ENCODE peak calls at places on chromosomes 7 and 10, in nine cellular contexts. S, A, Z, H, K, D, V, F and U are unnamed samples.

GRCh38 chr7:158695726-158696452 is 8.7 kb downstream of the NCAPG2 start:
- DNase-seq in S (peak), A (peak), Z (peak), H (peak), K (peak), D (no peak), V (peak), F (no peak), U (peak)

GRCh38 chr7:151371266-151371665 is 29.7 kb downstream of the NUB1 start:
- DNase-seq in S (no peak), A (no peak), Z (peak), H (no peak), K (peak), D (peak), V (no peak), F (no peak), U (peak)

GRCh38 chr7:158740013-158740656 is 35.5 kb upstream of the NCAPG2 start:
- DNase-seq in S (no peak), A (peak), Z (peak), H (no peak), K (peak), D (no peak), V (peak), F (peak), U (peak)

GRCh38 chr10:21696302-21696701 is 162.3 kb downstream of the MLLT10 start:
- DNase-seq in S (no peak), A (no peak), Z (no peak), H (no peak), K (no peak), D (no peak), V (no peak), F (no peak), U (no peak)

GRCh38 chr10:28730031-28730778 is 52.9 kb downstream of the BAMBI start:
- DNase-seq in S (no peak), A (no peak), Z (no peak), H (no peak), K (no peak), D (no peak), V (no peak), F (no peak), U (no peak)

GRCh38 chr10:61842755-61843497 is 58.6 kb upstream of the ARID5B start:
- DNase-seq in S (no peak), A (no peak), Z (no peak), H (no peak), K (no peak), D (no peak), V (no peak), F (no peak), U (no peak)

GRCh38 chr10:9244880-9245279 is 1190.4 kb downstream of the GATA3 start:
- DNase-seq in S (no peak), A (no peak), Z (no peak), H (no peak), K (no peak), D (no peak), V (no peak), F (no peak), U (no peak)

GRCh38 chr7:94348142-94348541 is 46.6 kb upstream of the COL1A2 start:
- DNase-seq in S (no peak), A (no peak), Z (peak), H (peak), K (no peak), D (no peak), V (peak), F (no peak), U (peak)

GRCh38 chr7:38671901-38672559 is 40.9 kb upstream of the AMPH start:
- DNase-seq in S (no peak), A (no peak), Z (no peak), H (no peak), K (no peak), D (no peak), V (no peak), F (no peak), U (no peak)

GRCh38 chr10:132526676-132527075 is 10.9 kb upstream of the INPP5A start:
- DNase-seq in S (no peak), A (no peak), Z (peak), H (no peak), K (no peak), D (no peak), V (no peak), F (no peak), U (peak)

GRCh38 chr7:416761-417624 is 102.7 kb downstream of the PDGFA start:
- DNase-seq in S (no peak), A (no peak), Z (peak), H (no peak), K (no peak), D (no peak), V (no peak), F (no peak), U (no peak)

GRCh38 chr10:129785536-129785981 is 178.5 kb downstream of the EBF3 start:
- DNase-seq in S (no peak), A (no peak), Z (no peak), H (no peak), K (no peak), D (no peak), V (no peak), F (no peak), U (no peak)

GRCh38 chr7:92253251-92253650 is 7.5 kb downstream of the ANKIB1 start:
- DNase-seq in S (no peak), A (no peak), Z (no peak), H (no peak), K (no peak), D (no peak), V (no peak), F (no peak), U (no peak)

DNA sequence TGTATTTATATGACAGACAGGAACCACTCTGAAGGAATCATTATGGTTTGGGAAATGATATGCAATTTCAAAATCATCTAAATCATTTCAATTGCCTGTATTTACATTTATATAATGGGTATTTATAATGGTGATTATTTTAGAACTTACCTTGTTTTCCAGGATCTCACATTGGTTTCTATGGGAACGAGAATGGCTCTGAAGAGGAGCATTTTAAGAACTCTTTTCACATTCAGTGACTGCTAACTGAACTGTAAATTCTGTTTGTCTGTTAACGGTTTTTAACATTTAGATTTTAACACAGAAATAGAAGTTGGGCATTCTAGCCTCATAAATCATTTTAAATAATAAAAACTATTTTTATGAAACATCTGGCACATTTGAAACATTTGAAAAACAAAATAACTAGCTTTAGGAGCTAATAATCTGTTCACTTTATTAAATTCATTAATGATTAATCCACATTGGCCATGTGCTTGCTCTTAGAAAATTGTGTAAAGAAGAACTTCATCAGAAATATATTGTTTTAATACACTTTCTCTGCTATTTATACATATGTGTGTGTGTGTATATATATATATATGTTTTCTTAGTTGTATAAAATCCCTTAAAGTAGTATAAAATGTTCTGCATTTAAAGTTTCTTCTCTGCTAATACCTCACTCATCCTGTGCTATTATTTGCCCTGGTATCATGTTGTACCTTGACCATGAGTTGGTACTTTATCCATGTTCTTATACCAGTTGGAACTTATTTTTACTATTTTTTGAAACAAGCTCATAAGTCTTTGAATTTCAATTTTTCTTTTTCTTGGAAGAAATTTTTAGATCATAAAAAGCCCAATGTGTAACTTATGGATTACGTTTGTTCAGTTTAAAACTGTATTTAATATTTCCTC is 8.7 kb upstream of the SEM1 start:
- DNase-seq in S (no peak), A (no peak), Z (no peak), H (no peak), K (no peak), D (no peak), V (no peak), F (no peak), U (no peak)
- H3K4me3 ChIP-seq in S (no peak), A (no peak), Z (no peak), H (no peak), K (no peak), D (no peak), V (no peak), F (no peak), U (no peak)

GRCh38 chr7:76257973-76258372 is 44.5 kb upstream of the HSPB1 start:
- DNase-seq in S (peak), A (peak), Z (no peak), H (no peak), K (no peak), D (peak), V (no peak), F (no peak), U (no peak)

GRCh38 chr7:76261935-76262334 is 40.5 kb upstream of the HSPB1 start:
- DNase-seq in S (no peak), A (no peak), Z (no peak), H (no peak), K (no peak), D (no peak), V (no peak), F (no peak), U (no peak)

GRCh38 chr7:76259124-76260086 is 43.1 kb upstream of the HSPB1 start:
- DNase-seq in S (no peak), A (no peak), Z (no peak), H (no peak), K (no peak), D (no peak), V (no peak), F (no peak), U (no peak)

GRCh38 chr7:76261329-76261728 is 41.1 kb upstream of the HSPB1 start:
- DNase-seq in S (no peak), A (no peak), Z (no peak), H (no peak), K (no peak), D (no peak), V (no peak), F (no peak), U (no peak)

GRCh38 chr7:76260171-76260703 is 42.2 kb upstream of the HSPB1 start:
- DNase-seq in S (peak), A (peak), Z (no peak), H (no peak), K (no peak), D (peak), V (peak), F (no peak), U (no peak)
- H3K27ac ChIP-seq in S (no peak), A (peak), Z (no peak), H (no peak), K (no peak), D (no peak), V (no peak), F (no peak), U (no peak)

GRCh38 chr7:39826166-39826565 is 123.9 kb upstream of the CDK13 start:
- DNase-seq in S (no peak), A (no peak), Z (no peak), H (no peak), K (no peak), D (no peak), V (no peak), F (peak), U (no peak)
- TF ChIP-seq EP300 in S (no peak), A (no peak), Z (no peak), H (no peak), K (no peak), D (no peak), V (no peak), F (no peak), U (no peak)

DNA sequence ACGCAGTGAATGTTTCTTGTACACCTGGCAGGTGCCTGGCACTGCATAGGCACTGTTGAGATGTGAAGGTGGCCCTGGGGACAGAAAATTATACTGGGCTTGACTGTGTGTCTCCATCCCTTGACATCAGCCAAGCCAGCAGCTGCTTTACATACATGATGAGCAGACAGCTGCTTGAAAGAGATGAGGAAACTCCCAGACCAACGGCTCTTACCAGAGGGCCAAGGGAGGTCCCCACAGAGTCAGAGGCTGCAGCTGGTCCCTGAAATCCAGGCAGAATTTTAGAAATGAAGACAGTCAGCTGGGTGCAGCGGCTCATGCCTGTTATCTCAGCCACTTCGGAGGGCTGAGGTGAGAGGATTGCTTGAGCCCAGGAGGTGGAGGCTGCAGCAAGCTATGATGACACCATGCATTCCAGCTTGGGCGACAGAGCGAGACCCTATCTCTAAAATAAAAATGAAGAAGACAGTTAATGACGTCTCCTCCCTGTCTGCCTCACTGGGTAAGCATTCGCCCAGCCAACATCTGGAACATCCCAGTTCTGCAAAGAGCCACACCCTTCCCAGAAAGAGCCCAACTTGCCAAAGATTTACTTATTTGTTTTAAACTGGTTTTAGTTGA is 17.6 kb downstream of the LIMK1 start:
- DNase-seq in S (no peak), A (no peak), Z (peak), H (no peak), K (no peak), D (no peak), V (no peak), F (no peak), U (peak)
- H3K4me3 ChIP-seq in S (no peak), A (no peak), Z (no peak), H (no peak), K (no peak), D (no peak), V (no peak), F (no peak), U (no peak)

GRCh38 chr10:88881335-88881734 is 1.3 kb downstream of the STAMBPL1 start:
- DNase-seq in S (no peak), A (no peak), Z (no peak), H (no peak), K (no peak), D (no peak), V (no peak), F (no peak), U (no peak)
- H3K27ac ChIP-seq in S (no peak), A (peak), Z (peak), H (peak), K (peak), D (no peak), V (peak), F (peak), U (peak)

GRCh38 chr10:30742471-30742870 is 112.9 kb upstream of the LYZL2 start:
- DNase-seq in S (no peak), A (no peak), Z (no peak), H (no peak), K (no peak), D (no peak), V (no peak), F (no peak), U (no peak)
- TF ChIP-seq EP300 in S (no peak), A (no peak), Z (no peak), H (no peak), K (no peak), D (no peak), V (no peak), F (no peak), U (no peak)

GRCh38 chr7:106282852-106283251 is 1.9 kb downstream of the NAMPT start:
- DNase-seq in S (no peak), A (no peak), Z (no peak), H (no peak), K (no peak), D (no peak), V (no peak), F (no peak), U (no peak)

GRCh38 chr7:106281127-106281526 is 3.7 kb downstream of the NAMPT start:
- DNase-seq in S (no peak), A (no peak), Z (no peak), H (no peak), K (no peak), D (no peak), V (no peak), F (no peak), U (no peak)

GRCh38 chr7:106282374-106282773 is 2.4 kb downstream of the NAMPT start:
- DNase-seq in S (peak), A (no peak), Z (no peak), H (no peak), K (no peak), D (no peak), V (no peak), F (no peak), U (no peak)

GRCh38 chr7:106283501-106283830 is 1.3 kb downstream of the NAMPT start:
- DNase-seq in S (no peak), A (no peak), Z (no peak), H (no peak), K (no peak), D (no peak), V (no peak), F (no peak), U (no peak)

DNA sequence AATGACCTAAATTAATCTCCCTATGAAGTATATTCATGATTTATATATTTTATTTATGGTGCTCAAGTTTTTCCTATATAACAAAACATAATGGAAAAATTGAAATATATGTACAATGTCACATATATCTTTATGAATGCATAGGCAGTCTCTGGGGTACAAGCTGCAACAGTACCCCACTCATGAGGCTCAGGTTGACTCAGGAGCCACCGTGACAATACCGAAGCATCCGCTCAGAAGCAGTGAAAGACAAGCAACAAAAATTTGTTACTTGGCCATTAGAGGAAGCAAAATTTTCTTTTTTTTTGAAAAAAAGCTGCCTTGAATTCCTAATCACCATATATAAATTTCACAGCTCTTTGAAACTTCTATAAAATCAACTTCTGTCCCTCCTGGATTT is 2.9 kb downstream of the NAMPT start:
- DNase-seq in S (no peak), A (no peak), Z (no peak), H (no peak), K (no peak), D (no peak), V (no peak), F (no peak), U (no peak)
- H3K4me3 ChIP-seq in S (no peak), A (peak), Z (no peak), H (no peak), K (peak), D (peak), V (no peak), F (peak), U (no peak)

GRCh38 chr7:29734246-29734731 is 72.0 kb upstream of the WIPF3 start:
- DNase-seq in S (no peak), A (no peak), Z (no peak), H (no peak), K (no peak), D (no peak), V (no peak), F (no peak), U (no peak)
- H3K27ac ChIP-seq in S (no peak), A (no peak), Z (no peak), H (no peak), K (no peak), D (no peak), V (no peak), F (no peak), U (no peak)

DNA sequence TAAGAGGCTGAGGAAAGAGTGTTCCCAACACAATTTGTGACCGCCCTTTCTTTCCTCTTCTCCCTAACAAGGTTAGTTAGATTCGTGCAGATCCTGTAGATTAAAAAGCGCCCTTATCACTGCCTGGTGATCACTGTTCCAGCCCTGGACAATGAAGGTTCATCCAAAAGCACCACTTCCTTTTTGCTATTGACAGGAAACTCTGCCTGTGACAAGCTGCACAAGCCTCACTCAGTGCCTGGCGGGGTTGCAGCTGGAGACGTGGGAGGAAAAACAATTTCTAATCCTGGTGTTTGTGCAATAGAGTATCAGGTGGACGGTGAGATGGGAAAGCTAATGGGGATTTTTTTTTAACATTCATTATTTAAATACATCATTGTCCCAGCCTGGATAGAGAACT is 105.9 kb upstream of the CAV2 start:
- DNase-seq in S (no peak), A (no peak), Z (no peak), H (no peak), K (no peak), D (no peak), V (no peak), F (no peak), U (no peak)
- TF ChIP-seq EP300 in S (no peak), A (no peak), Z (no peak), H (peak), K (no peak), D (no peak), V (no peak), F (no peak), U (no peak)